ENCODE peak calls at places on chromosomes 16 and 17, in five cellular contexts. O, V, P, W and Z are unnamed samples.

GRCh38 chr17:39462644-39463375 is 1.5 kb downstream of the CDK12 start:
- DNase-seq in V (no peak), P (no peak), W (peak), O (peak), Z (peak)

GRCh38 chr17:13153036-13153435 is 135.2 kb upstream of the ELAC2 start:
- DNase-seq in W (no peak), V (peak), P (no peak), O (peak), Z (no peak)

GRCh38 chr17:28381141-28381825 is 9.8 kb downstream of the SARM1 start:
- DNase-seq in W (peak), O (no peak), V (no peak), P (peak), Z (no peak)

GRCh38 chr17:1730345-1731193 is 6.1 kb downstream of the WDR81 start:
- DNase-seq in P (peak), V (peak), W (no peak), O (peak), Z (peak)

GRCh38 chr17:14737984-14738651 is 437.2 kb downstream of the HS3ST3B1 start:
- DNase-seq in W (no peak), V (peak), O (peak), P (no peak), Z (no peak)

GRCh38 chr16:2476345-2476720 is 1.4 kb downstream of the TBC1D24 start:
- DNase-seq in P (no peak), V (no peak), W (no peak), O (no peak), Z (no peak)

GRCh38 chr17:28839221-28839620 is 3.4 kb downstream of the FAM222B start:
- DNase-seq in P (no peak), W (no peak), O (no peak), V (no peak), Z (peak)

GRCh38 chr16:50573947-50574751 is 26.0 kb downstream of the NKD1 start:
- DNase-seq in W (no peak), O (no peak), V (no peak), P (peak), Z (no peak)

GRCh38 chr16:72785886-72786285 is 262.0 kb downstream of the ZFHX3 start:
- DNase-seq in W (no peak), O (peak), V (peak), P (no peak), Z (no peak)

GRCh38 chr16:50309527-50310307 is 43.4 kb downstream of the ADCY7 start:
- DNase-seq in W (no peak), V (no peak), O (no peak), P (no peak), Z (no peak)

GRCh38 chr17:66383353-66383752 is 80.9 kb downstream of the PRKCA start:
- DNase-seq in O (no peak), V (peak), W (no peak), P (no peak), Z (no peak)

GRCh38 chr16:5509336-5509735 is 411.7 kb upstream of the EEF2KMT start:
- DNase-seq in P (no peak), W (no peak), V (no peak), O (no peak), Z (no peak)

GRCh38 chr17:51006601-51007000 is 114.1 kb downstream of the SPAG9 start:
- DNase-seq in O (no peak), P (peak), W (no peak), V (peak), Z (no peak)

GRCh38 chr17:76458580-76459490 is 5.9 kb upstream of the UBE2O start:
- DNase-seq in O (peak), V (peak), P (peak), W (peak), Z (peak)

GRCh38 chr17:57989011-57989345 is 924 bp upstream of the VEZF1 start:
- DNase-seq in O (no peak), V (no peak), W (peak), P (peak), Z (peak)

GRCh38 chr17:41633498-41634197 is 9.3 kb upstream of the KRT17 start:
- DNase-seq in V (no peak), P (no peak), O (no peak), W (no peak), Z (no peak)

GRCh38 chr16:48318630-48319029 is 66.6 kb downstream of the SIAH1 start:
- DNase-seq in O (peak), V (peak), W (no peak), P (peak), Z (no peak)

GRCh38 chr17:74994440-74994839 is 7.0 kb downstream of the CDR2L start:
- DNase-seq in O (no peak), P (no peak), V (peak), W (no peak), Z (peak)

GRCh38 chr17:37570527-37571093 is 38.6 kb downstream of the SYNRG start:
- DNase-seq in V (peak), P (peak), O (peak), W (peak), Z (peak)